ENCODE peak calls at places on chromosome 16, in four cellular contexts. Q, P, R and T are unnamed samples.

GRCh38 chr16:56859636-56860035 is 5.4 kb upstream of the SLC12A3 start:
- DNase-seq in Q (no peak), P (no peak), R (no peak), T (no peak)

GRCh38 chr16:64455275-64455674 is 666.6 kb downstream of the CDH11 start:
- DNase-seq in Q (no peak), P (no peak), R (peak), T (no peak)

GRCh38 chr16:30184430-30185140 is 1.2 kb downstream of the CORO1A start:
- DNase-seq in Q (no peak), P (no peak), R (no peak), T (peak)

GRCh38 chr16:17426451-17426850 is 44.3 kb downstream of the XYLT1 start:
- DNase-seq in Q (no peak), P (no peak), R (no peak), T (no peak)

GRCh38 chr16:11909653-11910551 is 5.9 kb downstream of the GSPT1 start:
- DNase-seq in Q (no peak), P (no peak), R (no peak), T (no peak)

GRCh38 chr16:28597692-28598261 is 927 bp upstream of the SULT1A2 start:
- DNase-seq in Q (peak), P (peak), R (no peak), T (peak)

GRCh38 chr16:79644977-79645667 is 44.6 kb upstream of the MAF start:
- DNase-seq in Q (no peak), P (no peak), R (peak), T (no peak)

GRCh38 chr16:85750827-85751641 is at the start of gene C16orf74:
- DNase-seq in Q (peak), P (no peak), R (no peak), T (no peak)

GRCh38 chr16:17213025-17213424 is 257.7 kb downstream of the XYLT1 start:
- DNase-seq in Q (no peak), P (no peak), R (no peak), T (no peak)

GRCh38 chr16:55508941-55509920 is at the start of gene LPCAT2:
- DNase-seq in Q (peak), P (peak), R (peak), T (peak)

GRCh38 chr16:28495098-28495793 is 803 bp downstream of the APOBR start:
- DNase-seq in Q (no peak), P (no peak), R (no peak), T (no peak)

GRCh38 chr16:57503366-57503765 is 17.1 kb upstream of the DOK4 start:
- DNase-seq in Q (peak), P (peak), R (no peak), T (no peak)

GRCh38 chr16:57446530-57447141 is 549 bp downstream of the CIAPIN1 start:
- DNase-seq in Q (peak), P (peak), R (peak), T (peak)

GRCh38 chr16:70753694-70754325 is 47.1 kb downstream of the VAC14 start:
- DNase-seq in Q (no peak), P (no peak), R (no peak), T (no peak)

GRCh38 chr16:67873435-67874146 is 739 bp downstream of the EDC4 start:
- DNase-seq in Q (no peak), P (no peak), R (no peak), T (no peak)

GRCh38 chr16:56726926-56727325 is 3.0 kb upstream of the NUP93 start:
- DNase-seq in Q (no peak), P (no peak), R (no peak), T (no peak)

GRCh38 chr16:85398688-85399582 is 214.2 kb upstream of the GSE1 start:
- DNase-seq in Q (no peak), P (no peak), R (no peak), T (no peak)

GRCh38 chr16:4461250-4462085 is 13.0 kb downstream of the NMRAL1 start:
- DNase-seq in Q (peak), P (no peak), R (no peak), T (peak)

GRCh38 chr16:4358831-4359561 is 7.9 kb upstream of the PAM16 start:
- DNase-seq in Q (peak), P (peak), R (no peak), T (no peak)

GRCh38 chr16:20773679-20774078 is 9.9 kb downstream of the ACSM3 start:
- DNase-seq in Q (no peak), P (no peak), R (no peak), T (no peak)

GRCh38 chr16:10367616-10368188 is 18.2 kb upstream of the ATF7IP2 start:
- DNase-seq in Q (no peak), P (no peak), R (no peak), T (no peak)

GRCh38 chr16:75234856-75235696 is 16.3 kb downstream of the CTRB1 start:
- DNase-seq in Q (no peak), P (no peak), R (no peak), T (no peak)

GRCh38 chr16:4140652-4141051 is 24.4 kb upstream of the ADCY9 start:
- DNase-seq in Q (no peak), P (no peak), R (peak), T (no peak)

GRCh38 chr16:67926181-67926742 is 5.4 kb downstream of the CTRL start:
- DNase-seq in Q (peak), P (peak), R (no peak), T (no peak)

GRCh38 chr16:50624449-50624782 is 56.7 kb downstream of the SNX20 start:
- DNase-seq in Q (no peak), P (no peak), R (no peak), T (no peak)